ENCODE peak calls at places on chromosomes 6 and 20, in seven cellular contexts. One of them, this sample, is unnamed.

GRCh38 chr6:112879920-112880413 is 532.8 kb downstream of the RFPL4B start:
- DNase-seq in naive thymus-derived CD8-positive, alpha-beta T cell: peak; percentile 24
- DNase-seq in midbrain: peak; percentile 62
- DNase-seq in Right ventricle myocardium superior: peak; percentile 51
- DNase-seq in activated CD4-positive, alpha-beta T cell treated with anti-CD3 and anti-CD28 coated beads, Interleukin-2, amount 10 ng/mL, durations not matched to agents 24 days and 14 days: peak; percentile 75
- DNase-seq in islet precursor cell: peak; percentile 98
- DNase-seq in fibroblast of lung: peak; percentile 18
- DNase-seq in this sample: no peak

GRCh38 chr6:90758741-90759140 is 171.9 kb upstream of the MAP3K7 start:
- DNase-seq in naive thymus-derived CD8-positive, alpha-beta T cell: no peak
- DNase-seq in midbrain: no peak
- DNase-seq in Right ventricle myocardium superior: no peak
- DNase-seq in activated CD4-positive, alpha-beta T cell treated with anti-CD3 and anti-CD28 coated beads, Interleukin-2, amount 10 ng/mL, durations not matched to agents 24 days and 14 days: no peak
- DNase-seq in islet precursor cell: no peak
- DNase-seq in fibroblast of lung: no peak
- DNase-seq in this sample: no peak

GRCh38 chr6:105883966-105884365 is 202.2 kb upstream of the PRDM1 start:
- DNase-seq in naive thymus-derived CD8-positive, alpha-beta T cell: no peak
- DNase-seq in midbrain: no peak
- DNase-seq in Right ventricle myocardium superior: no peak
- DNase-seq in activated CD4-positive, alpha-beta T cell treated with anti-CD3 and anti-CD28 coated beads, Interleukin-2, amount 10 ng/mL, durations not matched to agents 24 days and 14 days: peak; percentile 55
- DNase-seq in islet precursor cell: no peak
- DNase-seq in fibroblast of lung: no peak
- DNase-seq in this sample: no peak

GRCh38 chr6:21279619-21280018 is 313.9 kb upstream of the SOX4 start:
- DNase-seq in naive thymus-derived CD8-positive, alpha-beta T cell: no peak
- DNase-seq in midbrain: no peak
- DNase-seq in Right ventricle myocardium superior: no peak
- DNase-seq in activated CD4-positive, alpha-beta T cell treated with anti-CD3 and anti-CD28 coated beads, Interleukin-2, amount 10 ng/mL, durations not matched to agents 24 days and 14 days: no peak
- DNase-seq in islet precursor cell: no peak
- DNase-seq in fibroblast of lung: no peak
- DNase-seq in this sample: no peak

GRCh38 chr20:5172167-5172586 is 45.4 kb downstream of the CDS2 start:
- DNase-seq in naive thymus-derived CD8-positive, alpha-beta T cell: no peak
- DNase-seq in midbrain: no peak
- DNase-seq in Right ventricle myocardium superior: no peak
- DNase-seq in activated CD4-positive, alpha-beta T cell treated with anti-CD3 and anti-CD28 coated beads, Interleukin-2, amount 10 ng/mL, durations not matched to agents 24 days and 14 days: no peak
- DNase-seq in islet precursor cell: no peak
- DNase-seq in fibroblast of lung: no peak
- DNase-seq in this sample: no peak

GRCh38 chr6:38198219-38198618 is 378.7 kb downstream of the ZFAND3 start:
- DNase-seq in naive thymus-derived CD8-positive, alpha-beta T cell: no peak
- DNase-seq in midbrain: no peak
- DNase-seq in Right ventricle myocardium superior: no peak
- DNase-seq in activated CD4-positive, alpha-beta T cell treated with anti-CD3 and anti-CD28 coated beads, Interleukin-2, amount 10 ng/mL, durations not matched to agents 24 days and 14 days: no peak
- DNase-seq in islet precursor cell: no peak
- DNase-seq in fibroblast of lung: no peak
- DNase-seq in this sample: no peak

GRCh38 chr6:156988276-156989158 is 211.3 kb downstream of the ARID1B start:
- DNase-seq in naive thymus-derived CD8-positive, alpha-beta T cell: no peak
- DNase-seq in midbrain: no peak
- DNase-seq in Right ventricle myocardium superior: no peak
- DNase-seq in activated CD4-positive, alpha-beta T cell treated with anti-CD3 and anti-CD28 coated beads, Interleukin-2, amount 10 ng/mL, durations not matched to agents 24 days and 14 days: no peak
- DNase-seq in islet precursor cell: peak; percentile 85
- DNase-seq in fibroblast of lung: peak; percentile 48
- DNase-seq in this sample: no peak

GRCh38 chr20:57688864-57689263 is 21.0 kb downstream of the PMEPA1 start:
- DNase-seq in naive thymus-derived CD8-positive, alpha-beta T cell: no peak
- DNase-seq in midbrain: peak; percentile 36
- DNase-seq in Right ventricle myocardium superior: peak; percentile 85
- DNase-seq in activated CD4-positive, alpha-beta T cell treated with anti-CD3 and anti-CD28 coated beads, Interleukin-2, amount 10 ng/mL, durations not matched to agents 24 days and 14 days: no peak
- DNase-seq in islet precursor cell: no peak
- DNase-seq in fibroblast of lung: no peak
- DNase-seq in this sample: no peak

GRCh38 chr20:10374036-10374435 is 60.0 kb downstream of the MKKS start:
- DNase-seq in naive thymus-derived CD8-positive, alpha-beta T cell: no peak
- DNase-seq in midbrain: no peak
- DNase-seq in Right ventricle myocardium superior: no peak
- DNase-seq in activated CD4-positive, alpha-beta T cell treated with anti-CD3 and anti-CD28 coated beads, Interleukin-2, amount 10 ng/mL, durations not matched to agents 24 days and 14 days: no peak
- DNase-seq in islet precursor cell: no peak
- DNase-seq in fibroblast of lung: no peak
- DNase-seq in this sample: no peak

GRCh38 chr20:17228624-17229061 is 1.8 kb downstream of the PCSK2 start:
- DNase-seq in naive thymus-derived CD8-positive, alpha-beta T cell: no peak
- DNase-seq in midbrain: no peak
- DNase-seq in Right ventricle myocardium superior: no peak
- DNase-seq in activated CD4-positive, alpha-beta T cell treated with anti-CD3 and anti-CD28 coated beads, Interleukin-2, amount 10 ng/mL, durations not matched to agents 24 days and 14 days: no peak
- DNase-seq in islet precursor cell: peak; percentile 73
- DNase-seq in fibroblast of lung: no peak
- DNase-seq in this sample: no peak

GRCh38 chr6:149990109-149990671 is 26.4 kb downstream of the ULBP1 start:
- DNase-seq in naive thymus-derived CD8-positive, alpha-beta T cell: no peak
- DNase-seq in midbrain: no peak
- DNase-seq in Right ventricle myocardium superior: no peak
- DNase-seq in activated CD4-positive, alpha-beta T cell treated with anti-CD3 and anti-CD28 coated beads, Interleukin-2, amount 10 ng/mL, durations not matched to agents 24 days and 14 days: no peak
- DNase-seq in islet precursor cell: peak; percentile 54
- DNase-seq in fibroblast of lung: no peak
- DNase-seq in this sample: no peak

GRCh38 chr6:96015791-96016776 is at the start of gene FUT9:
- DNase-seq in naive thymus-derived CD8-positive, alpha-beta T cell: no peak
- DNase-seq in midbrain: peak; percentile 93
- DNase-seq in Right ventricle myocardium superior: no peak
- DNase-seq in activated CD4-positive, alpha-beta T cell treated with anti-CD3 and anti-CD28 coated beads, Interleukin-2, amount 10 ng/mL, durations not matched to agents 24 days and 14 days: no peak
- DNase-seq in islet precursor cell: peak; percentile 79
- DNase-seq in fibroblast of lung: peak; percentile 9
- DNase-seq in this sample: no peak

GRCh38 chr20:7772376-7772775 is 167.9 kb downstream of the HAO1 start:
- DNase-seq in naive thymus-derived CD8-positive, alpha-beta T cell: no peak
- DNase-seq in midbrain: no peak
- DNase-seq in Right ventricle myocardium superior: peak; percentile 37
- DNase-seq in activated CD4-positive, alpha-beta T cell treated with anti-CD3 and anti-CD28 coated beads, Interleukin-2, amount 10 ng/mL, durations not matched to agents 24 days and 14 days: no peak
- DNase-seq in islet precursor cell: no peak
- DNase-seq in fibroblast of lung: peak; percentile 80
- DNase-seq in this sample: no peak

GRCh38 chr20:36632147-36632486 is 13.9 kb downstream of the SLA2 start:
- DNase-seq in naive thymus-derived CD8-positive, alpha-beta T cell: no peak
- DNase-seq in midbrain: no peak
- DNase-seq in Right ventricle myocardium superior: no peak
- DNase-seq in activated CD4-positive, alpha-beta T cell treated with anti-CD3 and anti-CD28 coated beads, Interleukin-2, amount 10 ng/mL, durations not matched to agents 24 days and 14 days: no peak
- DNase-seq in islet precursor cell: no peak
- DNase-seq in fibroblast of lung: no peak
- DNase-seq in this sample: no peak

GRCh38 chr6:100228437-100229424 is 234.7 kb upstream of the MCHR2 start:
- DNase-seq in naive thymus-derived CD8-positive, alpha-beta T cell: no peak
- DNase-seq in midbrain: peak; percentile 22
- DNase-seq in Right ventricle myocardium superior: peak; percentile 84
- DNase-seq in activated CD4-positive, alpha-beta T cell treated with anti-CD3 and anti-CD28 coated beads, Interleukin-2, amount 10 ng/mL, durations not matched to agents 24 days and 14 days: peak; percentile 76
- DNase-seq in islet precursor cell: peak; percentile 98
- DNase-seq in fibroblast of lung: peak; percentile 75
- DNase-seq in this sample: peak; percentile 46

GRCh38 chr20:36543187-36544133 is 2.1 kb downstream of the MYL9 start:
- DNase-seq in naive thymus-derived CD8-positive, alpha-beta T cell: no peak
- DNase-seq in midbrain: no peak
- DNase-seq in Right ventricle myocardium superior: peak; percentile 93
- DNase-seq in activated CD4-positive, alpha-beta T cell treated with anti-CD3 and anti-CD28 coated beads, Interleukin-2, amount 10 ng/mL, durations not matched to agents 24 days and 14 days: no peak
- DNase-seq in islet precursor cell: no peak
- DNase-seq in fibroblast of lung: peak; percentile 74
- DNase-seq in this sample: peak; percentile 88

GRCh38 chr6:17470209-17470952 is 77.0 kb downstream of the CAP2 start:
- DNase-seq in naive thymus-derived CD8-positive, alpha-beta T cell: no peak
- DNase-seq in midbrain: no peak
- DNase-seq in Right ventricle myocardium superior: no peak
- DNase-seq in activated CD4-positive, alpha-beta T cell treated with anti-CD3 and anti-CD28 coated beads, Interleukin-2, amount 10 ng/mL, durations not matched to agents 24 days and 14 days: no peak
- DNase-seq in islet precursor cell: peak; percentile 29
- DNase-seq in fibroblast of lung: peak; percentile 58
- DNase-seq in this sample: no peak

GRCh38 chr6:30100585-30101422 is 12.1 kb downstream of the TRIM31 start:
- DNase-seq in naive thymus-derived CD8-positive, alpha-beta T cell: no peak
- DNase-seq in midbrain: no peak
- DNase-seq in Right ventricle myocardium superior: peak; percentile 49
- DNase-seq in activated CD4-positive, alpha-beta T cell treated with anti-CD3 and anti-CD28 coated beads, Interleukin-2, amount 10 ng/mL, durations not matched to agents 24 days and 14 days: peak; percentile 73
- DNase-seq in islet precursor cell: peak; percentile 70
- DNase-seq in fibroblast of lung: no peak
- DNase-seq in this sample: peak; percentile 24

GRCh38 chr6:163750436-163751031 is 336.0 kb downstream of the QKI start:
- DNase-seq in naive thymus-derived CD8-positive, alpha-beta T cell: no peak
- DNase-seq in midbrain: peak; percentile 37
- DNase-seq in Right ventricle myocardium superior: no peak
- DNase-seq in activated CD4-positive, alpha-beta T cell treated with anti-CD3 and anti-CD28 coated beads, Interleukin-2, amount 10 ng/mL, durations not matched to agents 24 days and 14 days: peak; percentile 74
- DNase-seq in islet precursor cell: no peak
- DNase-seq in fibroblast of lung: no peak
- DNase-seq in this sample: no peak

GRCh38 chr20:3163099-3164042 is 3.7 kb upstream of the FASTKD5 start:
- DNase-seq in naive thymus-derived CD8-positive, alpha-beta T cell: no peak
- DNase-seq in midbrain: no peak
- DNase-seq in Right ventricle myocardium superior: no peak
- DNase-seq in activated CD4-positive, alpha-beta T cell treated with anti-CD3 and anti-CD28 coated beads, Interleukin-2, amount 10 ng/mL, durations not matched to agents 24 days and 14 days: no peak
- DNase-seq in islet precursor cell: no peak
- DNase-seq in fibroblast of lung: no peak
- DNase-seq in this sample: no peak

GRCh38 chr6:12602951-12603710 is 113.4 kb upstream of the PHACTR1 start:
- DNase-seq in naive thymus-derived CD8-positive, alpha-beta T cell: no peak
- DNase-seq in midbrain: peak; percentile 21
- DNase-seq in Right ventricle myocardium superior: no peak
- DNase-seq in activated CD4-positive, alpha-beta T cell treated with anti-CD3 and anti-CD28 coated beads, Interleukin-2, amount 10 ng/mL, durations not matched to agents 24 days and 14 days: no peak
- DNase-seq in islet precursor cell: no peak
- DNase-seq in fibroblast of lung: peak; percentile 73
- DNase-seq in this sample: no peak

GRCh38 chr20:62980970-62981369 is 25.8 kb downstream of the BHLHE23 start:
- DNase-seq in naive thymus-derived CD8-positive, alpha-beta T cell: peak; percentile 61
- DNase-seq in midbrain: peak; percentile 2
- DNase-seq in Right ventricle myocardium superior: no peak
- DNase-seq in activated CD4-positive, alpha-beta T cell treated with anti-CD3 and anti-CD28 coated beads, Interleukin-2, amount 10 ng/mL, durations not matched to agents 24 days and 14 days: peak; percentile 82
- DNase-seq in islet precursor cell: no peak
- DNase-seq in fibroblast of lung: no peak
- DNase-seq in this sample: no peak

GRCh38 chr20:49705358-49705757 is 8.3 kb downstream of the B4GALT5 start:
- DNase-seq in naive thymus-derived CD8-positive, alpha-beta T cell: no peak
- DNase-seq in midbrain: no peak
- DNase-seq in Right ventricle myocardium superior: no peak
- DNase-seq in activated CD4-positive, alpha-beta T cell treated with anti-CD3 and anti-CD28 coated beads, Interleukin-2, amount 10 ng/mL, durations not matched to agents 24 days and 14 days: no peak
- DNase-seq in islet precursor cell: no peak
- DNase-seq in fibroblast of lung: no peak
- DNase-seq in this sample: no peak

GRCh38 chr6:167245586-167245985 is 45.5 kb upstream of the UNC93A start:
- DNase-seq in naive thymus-derived CD8-positive, alpha-beta T cell: no peak
- DNase-seq in midbrain: no peak
- DNase-seq in Right ventricle myocardium superior: no peak
- DNase-seq in activated CD4-positive, alpha-beta T cell treated with anti-CD3 and anti-CD28 coated beads, Interleukin-2, amount 10 ng/mL, durations not matched to agents 24 days and 14 days: no peak
- DNase-seq in islet precursor cell: no peak
- DNase-seq in fibroblast of lung: no peak
- DNase-seq in this sample: no peak

GRCh38 chr6:94487371-94487770 is 1068.0 kb upstream of the EPHA7 start:
- DNase-seq in naive thymus-derived CD8-positive, alpha-beta T cell: no peak
- DNase-seq in midbrain: no peak
- DNase-seq in Right ventricle myocardium superior: no peak
- DNase-seq in activated CD4-positive, alpha-beta T cell treated with anti-CD3 and anti-CD28 coated beads, Interleukin-2, amount 10 ng/mL, durations not matched to agents 24 days and 14 days: no peak
- DNase-seq in islet precursor cell: no peak
- DNase-seq in fibroblast of lung: no peak
- DNase-seq in this sample: no peak

GRCh38 chr6:35852994-35853393 is 47.8 kb downstream of the LHFPL5 start:
- DNase-seq in naive thymus-derived CD8-positive, alpha-beta T cell: no peak
- DNase-seq in midbrain: no peak
- DNase-seq in Right ventricle myocardium superior: no peak
- DNase-seq in activated CD4-positive, alpha-beta T cell treated with anti-CD3 and anti-CD28 coated beads, Interleukin-2, amount 10 ng/mL, durations not matched to agents 24 days and 14 days: no peak
- DNase-seq in islet precursor cell: no peak
- DNase-seq in fibroblast of lung: no peak
- DNase-seq in this sample: no peak

GRCh38 chr6:82430611-82431010 is 67.0 kb downstream of the TPBG start:
- DNase-seq in naive thymus-derived CD8-positive, alpha-beta T cell: no peak
- DNase-seq in midbrain: no peak
- DNase-seq in Right ventricle myocardium superior: no peak
- DNase-seq in activated CD4-positive, alpha-beta T cell treated with anti-CD3 and anti-CD28 coated beads, Interleukin-2, amount 10 ng/mL, durations not matched to agents 24 days and 14 days: no peak
- DNase-seq in islet precursor cell: no peak
- DNase-seq in fibroblast of lung: no peak
- DNase-seq in this sample: no peak

GRCh38 chr6:84093405-84094049 is 60.0 kb downstream of the MRAP2 start:
- DNase-seq in naive thymus-derived CD8-positive, alpha-beta T cell: no peak
- DNase-seq in midbrain: no peak
- DNase-seq in Right ventricle myocardium superior: no peak
- DNase-seq in activated CD4-positive, alpha-beta T cell treated with anti-CD3 and anti-CD28 coated beads, Interleukin-2, amount 10 ng/mL, durations not matched to agents 24 days and 14 days: no peak
- DNase-seq in islet precursor cell: no peak
- DNase-seq in fibroblast of lung: no peak
- DNase-seq in this sample: no peak

GRCh38 chr6:125073071-125073470 is 80.5 kb upstream of the TPD52L1 start:
- DNase-seq in naive thymus-derived CD8-positive, alpha-beta T cell: no peak
- DNase-seq in midbrain: no peak
- DNase-seq in Right ventricle myocardium superior: no peak
- DNase-seq in activated CD4-positive, alpha-beta T cell treated with anti-CD3 and anti-CD28 coated beads, Interleukin-2, amount 10 ng/mL, durations not matched to agents 24 days and 14 days: no peak
- DNase-seq in islet precursor cell: no peak
- DNase-seq in fibroblast of lung: peak; percentile 15
- DNase-seq in this sample: no peak

GRCh38 chr20:35578469-35578868 is 36.6 kb downstream of the ERGIC3 start:
- DNase-seq in naive thymus-derived CD8-positive, alpha-beta T cell: no peak
- DNase-seq in midbrain: no peak
- DNase-seq in Right ventricle myocardium superior: no peak
- DNase-seq in activated CD4-positive, alpha-beta T cell treated with anti-CD3 and anti-CD28 coated beads, Interleukin-2, amount 10 ng/mL, durations not matched to agents 24 days and 14 days: no peak
- DNase-seq in islet precursor cell: no peak
- DNase-seq in fibroblast of lung: no peak
- DNase-seq in this sample: no peak

GRCh38 chr20:10523438-10523837 is 88.3 kb downstream of the SLX4IP start:
- DNase-seq in naive thymus-derived CD8-positive, alpha-beta T cell: no peak
- DNase-seq in midbrain: no peak
- DNase-seq in Right ventricle myocardium superior: peak; percentile 42
- DNase-seq in activated CD4-positive, alpha-beta T cell treated with anti-CD3 and anti-CD28 coated beads, Interleukin-2, amount 10 ng/mL, durations not matched to agents 24 days and 14 days: no peak
- DNase-seq in islet precursor cell: no peak
- DNase-seq in fibroblast of lung: no peak
- DNase-seq in this sample: no peak

GRCh38 chr6:157981395-157982296 is at the start of gene SYNJ2:
- DNase-seq in naive thymus-derived CD8-positive, alpha-beta T cell: peak; percentile 86
- DNase-seq in midbrain: peak; percentile 58
- DNase-seq in Right ventricle myocardium superior: peak; percentile 85
- DNase-seq in activated CD4-positive, alpha-beta T cell treated with anti-CD3 and anti-CD28 coated beads, Interleukin-2, amount 10 ng/mL, durations not matched to agents 24 days and 14 days: peak; percentile 96
- DNase-seq in islet precursor cell: peak; percentile 95
- DNase-seq in fibroblast of lung: peak; percentile 85
- DNase-seq in this sample: peak; percentile 90

GRCh38 chr6:26422329-26422728 is 18.0 kb upstream of the BTN3A3 start:
- DNase-seq in naive thymus-derived CD8-positive, alpha-beta T cell: no peak
- DNase-seq in midbrain: no peak
- DNase-seq in Right ventricle myocardium superior: no peak
- DNase-seq in activated CD4-positive, alpha-beta T cell treated with anti-CD3 and anti-CD28 coated beads, Interleukin-2, amount 10 ng/mL, durations not matched to agents 24 days and 14 days: no peak
- DNase-seq in islet precursor cell: no peak
- DNase-seq in fibroblast of lung: no peak
- DNase-seq in this sample: no peak

GRCh38 chr20:45934587-45935415 is at the start of gene PCIF1:
- DNase-seq in naive thymus-derived CD8-positive, alpha-beta T cell: peak; percentile 100
- DNase-seq in midbrain: peak; percentile 98
- DNase-seq in Right ventricle myocardium superior: peak; percentile 99
- DNase-seq in activated CD4-positive, alpha-beta T cell treated with anti-CD3 and anti-CD28 coated beads, Interleukin-2, amount 10 ng/mL, durations not matched to agents 24 days and 14 days: peak; percentile 99
- DNase-seq in islet precursor cell: peak; percentile 97
- DNase-seq in fibroblast of lung: peak; percentile 94
- DNase-seq in this sample: peak; percentile 100

GRCh38 chr6:35603326-35604202 is 85.2 kb downstream of the FKBP5 start:
- DNase-seq in naive thymus-derived CD8-positive, alpha-beta T cell: no peak
- DNase-seq in midbrain: no peak
- DNase-seq in Right ventricle myocardium superior: peak; percentile 24
- DNase-seq in activated CD4-positive, alpha-beta T cell treated with anti-CD3 and anti-CD28 coated beads, Interleukin-2, amount 10 ng/mL, durations not matched to agents 24 days and 14 days: no peak
- DNase-seq in islet precursor cell: no peak
- DNase-seq in fibroblast of lung: peak; percentile 36
- DNase-seq in this sample: no peak

GRCh38 chr20:4006640-4007039 is 8.7 kb downstream of the RNF24 start:
- DNase-seq in naive thymus-derived CD8-positive, alpha-beta T cell: no peak
- DNase-seq in midbrain: peak; percentile 70
- DNase-seq in Right ventricle myocardium superior: peak; percentile 83
- DNase-seq in activated CD4-positive, alpha-beta T cell treated with anti-CD3 and anti-CD28 coated beads, Interleukin-2, amount 10 ng/mL, durations not matched to agents 24 days and 14 days: no peak
- DNase-seq in islet precursor cell: no peak
- DNase-seq in fibroblast of lung: peak; percentile 66
- DNase-seq in this sample: no peak

This sample was measured in hepatic stellate cell.